ENCODE peak calls at places on chromosomes 12 and 14, in eight cellular contexts. One of them, this sample, is unnamed.

GRCh38 chr12:76627346-76628135 is 68.0 kb upstream of the OSBPL8 start:
- DNase-seq in central memory CD4-positive, alpha-beta T cell: no peak
- DNase-seq in skeletal muscle cell: no peak
- DNase-seq in NCI-H2171: no peak
- DNase-seq in stimulated activated CD8-positive, alpha-beta memory T cell treated with anti-CD3 and anti-CD28 coated beads, Interleukin-15, amount 100 ng/mL, for 24 hours: no peak
- DNase-seq in HuH-7: no peak
- DNase-seq in M059J: no peak
- DNase-seq in progenitor cell of endocrine pancreas: no peak
- DNase-seq in this sample: no peak

GRCh38 chr12:96400631-96401060 is 407 bp upstream of the CDK17 start:
- DNase-seq in central memory CD4-positive, alpha-beta T cell: no peak
- DNase-seq in skeletal muscle cell: no peak
- DNase-seq in NCI-H2171: no peak
- DNase-seq in stimulated activated CD8-positive, alpha-beta memory T cell treated with anti-CD3 and anti-CD28 coated beads, Interleukin-15, amount 100 ng/mL, for 24 hours: no peak
- DNase-seq in HuH-7: peak; percentile 45
- DNase-seq in M059J: peak; percentile 55
- DNase-seq in progenitor cell of endocrine pancreas: no peak
- DNase-seq in this sample: no peak

GRCh38 chr14:64812412-64812811 is 67.3 kb downstream of the SPTB start:
- DNase-seq in central memory CD4-positive, alpha-beta T cell: peak; percentile 45
- DNase-seq in skeletal muscle cell: no peak
- DNase-seq in NCI-H2171: peak; percentile 95
- DNase-seq in stimulated activated CD8-positive, alpha-beta memory T cell treated with anti-CD3 and anti-CD28 coated beads, Interleukin-15, amount 100 ng/mL, for 24 hours: no peak
- DNase-seq in HuH-7: no peak
- DNase-seq in M059J: no peak
- DNase-seq in progenitor cell of endocrine pancreas: no peak
- DNase-seq in this sample: no peak

GRCh38 chr12:111766608-111767361 is at the start of gene ALDH2:
- DNase-seq in central memory CD4-positive, alpha-beta T cell: peak; percentile 1
- DNase-seq in skeletal muscle cell: no peak
- DNase-seq in NCI-H2171: peak; percentile 73
- DNase-seq in stimulated activated CD8-positive, alpha-beta memory T cell treated with anti-CD3 and anti-CD28 coated beads, Interleukin-15, amount 100 ng/mL, for 24 hours: no peak
- DNase-seq in HuH-7: peak; percentile 99
- DNase-seq in M059J: peak; percentile 44
- DNase-seq in progenitor cell of endocrine pancreas: peak; percentile 72
- DNase-seq in this sample: peak; percentile 54

GRCh38 chr12:27333311-27334009 is 824 bp downstream of the BMAL2 start:
- DNase-seq in central memory CD4-positive, alpha-beta T cell: peak; percentile 4
- DNase-seq in skeletal muscle cell: no peak
- DNase-seq in NCI-H2171: peak; percentile 95
- DNase-seq in stimulated activated CD8-positive, alpha-beta memory T cell treated with anti-CD3 and anti-CD28 coated beads, Interleukin-15, amount 100 ng/mL, for 24 hours: no peak
- DNase-seq in HuH-7: peak; percentile 48
- DNase-seq in M059J: peak; percentile 44
- DNase-seq in progenitor cell of endocrine pancreas: peak; percentile 44
- DNase-seq in this sample: no peak

GRCh38 chr12:76747245-76747644 is 16.7 kb upstream of the ZDHHC17 start:
- DNase-seq in central memory CD4-positive, alpha-beta T cell: no peak
- DNase-seq in skeletal muscle cell: no peak
- DNase-seq in NCI-H2171: no peak
- DNase-seq in stimulated activated CD8-positive, alpha-beta memory T cell treated with anti-CD3 and anti-CD28 coated beads, Interleukin-15, amount 100 ng/mL, for 24 hours: no peak
- DNase-seq in HuH-7: no peak
- DNase-seq in M059J: no peak
- DNase-seq in progenitor cell of endocrine pancreas: no peak
- DNase-seq in this sample: no peak

GRCh38 chr14:71319646-71320045 is 412.4 kb downstream of the PCNX1 start:
- DNase-seq in central memory CD4-positive, alpha-beta T cell: no peak
- DNase-seq in skeletal muscle cell: no peak
- DNase-seq in NCI-H2171: no peak
- DNase-seq in stimulated activated CD8-positive, alpha-beta memory T cell treated with anti-CD3 and anti-CD28 coated beads, Interleukin-15, amount 100 ng/mL, for 24 hours: no peak
- DNase-seq in HuH-7: no peak
- DNase-seq in M059J: peak; percentile 22
- DNase-seq in progenitor cell of endocrine pancreas: no peak
- DNase-seq in this sample: no peak

GRCh38 chr14:74514471-74514932 is 20.9 kb downstream of the ISCA2 start:
- DNase-seq in central memory CD4-positive, alpha-beta T cell: no peak
- DNase-seq in skeletal muscle cell: peak; percentile 61
- DNase-seq in NCI-H2171: no peak
- DNase-seq in stimulated activated CD8-positive, alpha-beta memory T cell treated with anti-CD3 and anti-CD28 coated beads, Interleukin-15, amount 100 ng/mL, for 24 hours: no peak
- DNase-seq in HuH-7: no peak
- DNase-seq in M059J: peak; percentile 93
- DNase-seq in progenitor cell of endocrine pancreas: no peak
- DNase-seq in this sample: no peak

GRCh38 chr14:65975865-65976264 is 510.3 kb upstream of the CCDC196 start:
- DNase-seq in central memory CD4-positive, alpha-beta T cell: no peak
- DNase-seq in skeletal muscle cell: no peak
- DNase-seq in NCI-H2171: no peak
- DNase-seq in stimulated activated CD8-positive, alpha-beta memory T cell treated with anti-CD3 and anti-CD28 coated beads, Interleukin-15, amount 100 ng/mL, for 24 hours: no peak
- DNase-seq in HuH-7: no peak
- DNase-seq in M059J: no peak
- DNase-seq in progenitor cell of endocrine pancreas: no peak
- DNase-seq in this sample: no peak

GRCh38 chr14:98907981-98908544 is 363.9 kb downstream of the BCL11B start:
- DNase-seq in central memory CD4-positive, alpha-beta T cell: no peak
- DNase-seq in skeletal muscle cell: no peak
- DNase-seq in NCI-H2171: no peak
- DNase-seq in stimulated activated CD8-positive, alpha-beta memory T cell treated with anti-CD3 and anti-CD28 coated beads, Interleukin-15, amount 100 ng/mL, for 24 hours: no peak
- DNase-seq in HuH-7: no peak
- DNase-seq in M059J: no peak
- DNase-seq in progenitor cell of endocrine pancreas: no peak
- DNase-seq in this sample: no peak

GRCh38 chr12:94707892-94708291 is 57.5 kb upstream of the TMCC3 start:
- DNase-seq in central memory CD4-positive, alpha-beta T cell: no peak
- DNase-seq in skeletal muscle cell: peak; percentile 70
- DNase-seq in NCI-H2171: no peak
- DNase-seq in stimulated activated CD8-positive, alpha-beta memory T cell treated with anti-CD3 and anti-CD28 coated beads, Interleukin-15, amount 100 ng/mL, for 24 hours: no peak
- DNase-seq in HuH-7: no peak
- DNase-seq in M059J: no peak
- DNase-seq in progenitor cell of endocrine pancreas: no peak
- DNase-seq in this sample: no peak

GRCh38 chr12:105470601-105471000 is 140.1 kb downstream of the C12orf75 start:
- DNase-seq in central memory CD4-positive, alpha-beta T cell: no peak
- DNase-seq in skeletal muscle cell: no peak
- DNase-seq in NCI-H2171: no peak
- DNase-seq in stimulated activated CD8-positive, alpha-beta memory T cell treated with anti-CD3 and anti-CD28 coated beads, Interleukin-15, amount 100 ng/mL, for 24 hours: no peak
- DNase-seq in HuH-7: no peak
- DNase-seq in M059J: no peak
- DNase-seq in progenitor cell of endocrine pancreas: no peak
- DNase-seq in this sample: no peak

GRCh38 chr12:571795-572531 is 91.3 kb downstream of the NINJ2 start:
- DNase-seq in central memory CD4-positive, alpha-beta T cell: no peak
- DNase-seq in skeletal muscle cell: no peak
- DNase-seq in NCI-H2171: no peak
- DNase-seq in stimulated activated CD8-positive, alpha-beta memory T cell treated with anti-CD3 and anti-CD28 coated beads, Interleukin-15, amount 100 ng/mL, for 24 hours: no peak
- DNase-seq in HuH-7: peak; percentile 53
- DNase-seq in M059J: no peak
- DNase-seq in progenitor cell of endocrine pancreas: no peak
- DNase-seq in this sample: no peak

GRCh38 chr12:22275847-22276246 is 58.7 kb downstream of the ST8SIA1 start:
- DNase-seq in central memory CD4-positive, alpha-beta T cell: no peak
- DNase-seq in skeletal muscle cell: peak; percentile 100
- DNase-seq in NCI-H2171: no peak
- DNase-seq in stimulated activated CD8-positive, alpha-beta memory T cell treated with anti-CD3 and anti-CD28 coated beads, Interleukin-15, amount 100 ng/mL, for 24 hours: no peak
- DNase-seq in HuH-7: no peak
- DNase-seq in M059J: peak; percentile 98
- DNase-seq in progenitor cell of endocrine pancreas: no peak
- DNase-seq in this sample: no peak

GRCh38 chr12:105481906-105482305 is 151.4 kb downstream of the C12orf75 start:
- DNase-seq in central memory CD4-positive, alpha-beta T cell: no peak
- DNase-seq in skeletal muscle cell: no peak
- DNase-seq in NCI-H2171: no peak
- DNase-seq in stimulated activated CD8-positive, alpha-beta memory T cell treated with anti-CD3 and anti-CD28 coated beads, Interleukin-15, amount 100 ng/mL, for 24 hours: no peak
- DNase-seq in HuH-7: no peak
- DNase-seq in M059J: no peak
- DNase-seq in progenitor cell of endocrine pancreas: no peak
- DNase-seq in this sample: no peak

GRCh38 chr12:11482955-11483354 is 87.6 kb upstream of the PRB2 start:
- DNase-seq in central memory CD4-positive, alpha-beta T cell: no peak
- DNase-seq in skeletal muscle cell: peak; percentile 32
- DNase-seq in NCI-H2171: no peak
- DNase-seq in stimulated activated CD8-positive, alpha-beta memory T cell treated with anti-CD3 and anti-CD28 coated beads, Interleukin-15, amount 100 ng/mL, for 24 hours: no peak
- DNase-seq in HuH-7: no peak
- DNase-seq in M059J: peak; percentile 73
- DNase-seq in progenitor cell of endocrine pancreas: no peak
- DNase-seq in this sample: no peak

This sample was measured in iPS DF 6.9.